ENCODE peak calls at places on chromosomes 3 and 15, in four cellular contexts. B is upper lobe of right lung; E is CD4-positive, CD25-positive, alpha-beta regulatory T cell; A is aorta. K is an unnamed sample.

GRCh38 chr3:42099020-42099765 is 8.0 kb downstream of the TRAK1 start:
- ATAC-seq in B (no peak), E (no peak), A (no peak), K (no peak)

GRCh38 chr3:39019299-39019698 is 32.4 kb downstream of the SCN11A start:
- ATAC-seq in B (no peak), E (no peak), A (no peak), K (no peak)

GRCh38 chr3:31092748-31093607 is 198.5 kb upstream of the GADL1 start:
- ATAC-seq in B (peak; percentile 66), E (no peak), A (no peak), K (peak; percentile 39)

GRCh38 chr3:172087827-172088580 is 48.6 kb downstream of the FNDC3B start:
- ATAC-seq in B (peak; percentile 30), E (peak; percentile 50), A (no peak), K (no peak)

GRCh38 chr15:79769081-79769481 is 127.7 kb downstream of the MTHFS start:
- ATAC-seq in B (peak; percentile 41), E (no peak), A (no peak), K (no peak)

GRCh38 chr15:45442497-45443135 is 64.3 kb upstream of the GATM start:
- ATAC-seq in B (no peak), E (no peak), A (peak; percentile 16), K (no peak)

GRCh38 chr3:126765187-126766069 is 61.4 kb downstream of the CHCHD6 start:
- ATAC-seq in B (peak; percentile 75), E (no peak), A (no peak), K (no peak)

GRCh38 chr15:27214032-27214431 is 243.1 kb downstream of the GABRG3 start:
- ATAC-seq in B (no peak), E (no peak), A (no peak), K (no peak)

GRCh38 chr15:84681822-84682221 is 23.8 kb upstream of the NMB start:
- ATAC-seq in B (peak; percentile 67), E (peak; percentile 79), A (no peak), K (no peak)

GRCh38 chr15:48049736-48050135 is 71.1 kb upstream of the SLC24A5 start:
- ATAC-seq in B (no peak), E (no peak), A (no peak), K (no peak)

GRCh38 chr3:119497824-119498187 is 541 bp upstream of the TIMMDC1 start:
- ATAC-seq in B (no peak), E (no peak), A (no peak), K (no peak)

GRCh38 chr15:93362821-93363220 is 273.8 kb upstream of the RGMA start:
- ATAC-seq in B (no peak), E (no peak), A (no peak), K (no peak)

GRCh38 chr3:186760141-186760813 is 23.1 kb upstream of the EIF4A2 start:
- ATAC-seq in B (no peak), E (no peak), A (no peak), K (no peak)

GRCh38 chr15:63531586-63531985 is 27.2 kb downstream of the USP3 start:
- ATAC-seq in B (peak; percentile 45), E (no peak), A (no peak), K (no peak)

GRCh38 chr3:111253733-111254132 is 182.1 kb downstream of the NECTIN3 start:
- ATAC-seq in B (no peak), E (no peak), A (no peak), K (no peak)

GRCh38 chr3:45182915-45183881 is 37.0 kb upstream of the CDCP1 start:
- ATAC-seq in B (peak; percentile 91), E (no peak), A (no peak), K (peak; percentile 19)

GRCh38 chr3:195096484-195097330 is 174.3 kb downstream of the XXYLT1 start:
- ATAC-seq in B (no peak), E (no peak), A (no peak), K (no peak)

GRCh38 chr3:4839278-4839677 is 140.0 kb upstream of the BHLHE40 start:
- ATAC-seq in B (no peak), E (no peak), A (no peak), K (no peak)

GRCh38 chr3:151328298-151329036 is 882 bp downstream of the P2RY13 start:
- ATAC-seq in B (peak; percentile 62), E (no peak), A (no peak), K (no peak)

GRCh38 chr3:123609063-123609462 is 24.2 kb upstream of the HACD2 start:
- ATAC-seq in B (no peak), E (no peak), A (no peak), K (no peak)

GRCh38 chr15:58484794-58485600 is 53.2 kb downstream of the LIPC start:
- ATAC-seq in B (peak; percentile 84), E (peak; percentile 83), A (no peak), K (no peak)

GRCh38 chr3:127037423-127037841 is 54.5 kb downstream of the PLXNA1 start:
- ATAC-seq in B (no peak), E (no peak), A (no peak), K (no peak)

GRCh38 chr15:46580487-46580886 is 945.7 kb downstream of the SQOR start:
- ATAC-seq in B (no peak), E (no peak), A (no peak), K (no peak)

GRCh38 chr3:126274735-126275734 is 82.2 kb downstream of the KLF15 start:
- ATAC-seq in B (peak; percentile 44), E (no peak), A (no peak), K (no peak)

GRCh38 chr3:5194801-5195509 is 7.4 kb downstream of the EDEM1 start:
- ATAC-seq in B (peak; percentile 68), E (peak; percentile 62), A (no peak), K (peak; percentile 84)

GRCh38 chr3:140953028-140953960 is 11.7 kb downstream of the SLC25A36 start:
- ATAC-seq in B (peak; percentile 34), E (no peak), A (no peak), K (no peak)

GRCh38 chr15:94692697-94693096 is 461.3 kb downstream of the MCTP2 start:
- ATAC-seq in B (no peak), E (no peak), A (no peak), K (no peak)

GRCh38 chr3:118736107-118736506 is 298.5 kb downstream of the IGSF11 start:
- ATAC-seq in B (no peak), E (no peak), A (no peak), K (no peak)

GRCh38 chr3:64291956-64292355 is 66.7 kb upstream of the PRICKLE2 start:
- ATAC-seq in B (no peak), E (no peak), A (peak; percentile 82), K (peak; percentile 89)

GRCh38 chr3:128794067-128794768 is 68.2 kb downstream of the RAB7A start:
- ATAC-seq in B (peak; percentile 21), E (peak; percentile 62), A (peak; percentile 40), K (no peak)

GRCh38 chr15:83081256-83082014 is 14.4 kb upstream of the BTBD1 start:
- ATAC-seq in B (no peak), E (no peak), A (no peak), K (no peak)

GRCh38 chr3:34683851-34684250 is 885.4 kb downstream of the PDCD6IP start:
- ATAC-seq in B (peak; percentile 70), E (no peak), A (no peak), K (peak; percentile 41)

GRCh38 chr3:53030864-53031445 is 14.9 kb downstream of the SFMBT1 start:
- ATAC-seq in B (peak; percentile 64), E (peak; percentile 99), A (no peak), K (no peak)

GRCh38 chr3:53026423-53027162 is 19.3 kb downstream of the SFMBT1 start:
- ATAC-seq in B (no peak), E (no peak), A (no peak), K (no peak)

GRCh38 chr3:53024315-53024714 is 21.6 kb downstream of the SFMBT1 start:
- ATAC-seq in B (no peak), E (no peak), A (no peak), K (no peak)

GRCh38 chr3:53028641-53029040 is 17.2 kb downstream of the SFMBT1 start:
- ATAC-seq in B (peak; percentile 69), E (no peak), A (no peak), K (no peak)

GRCh38 chr3:53027254-53027844 is 18.5 kb downstream of the SFMBT1 start:
- ATAC-seq in B (no peak), E (no peak), A (no peak), K (no peak)
- H3K4me3 ChIP-seq in B (no peak overlapping the region), E (no peak overlapping the region), A (no peak overlapping the region), K (no peak overlapping the region)

GRCh38 chr3:25665646-25666136 is 984 bp upstream of the TOP2B start:
- ATAC-seq in B (no peak), E (no peak), A (no peak), K (no peak)
- H3K4me3 ChIP-seq in B (peak overlapping the region; percentile 75), E (peak overlapping the region; percentile 92), A (peak overlapping the region; percentile 56), K (peak overlapping the region; percentile 84)

GRCh38 chr3:107992976-107993684 is 97.7 kb downstream of the CD47 start:
- ATAC-seq in B (peak; percentile 76), E (no peak), A (no peak), K (no peak)

GRCh38 chr3:107990926-107991325 is 99.9 kb downstream of the CD47 start:
- ATAC-seq in B (no peak), E (no peak), A (no peak), K (no peak)

GRCh38 chr3:107994954-107995715 is 95.7 kb downstream of the CD47 start:
- ATAC-seq in B (no peak), E (no peak), A (no peak), K (no peak)

GRCh38 chr3:107994181-107994580 is 96.7 kb downstream of the CD47 start:
- ATAC-seq in B (no peak), E (no peak), A (no peak), K (no peak)

DNA sequence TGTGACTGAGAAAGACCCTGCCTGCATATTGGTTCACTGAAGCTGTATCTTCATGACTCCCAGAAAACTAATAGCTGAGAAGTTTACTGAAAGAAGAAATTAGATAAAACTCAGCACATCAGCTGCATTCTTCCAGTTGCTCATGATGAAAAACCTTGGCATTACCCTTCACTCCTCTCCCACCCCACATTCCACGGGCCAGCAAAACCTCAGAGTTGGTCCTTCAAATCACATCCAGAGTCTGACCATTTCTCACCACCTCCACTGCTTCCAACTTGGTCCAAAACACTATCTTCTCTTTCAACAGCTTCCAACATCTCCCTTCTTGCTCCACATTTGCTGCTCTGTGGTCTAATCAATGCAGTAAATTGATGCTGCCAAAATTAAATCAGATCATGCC is 97.1 kb downstream of the CD47 start:
- ATAC-seq in B (no peak), E (no peak), A (no peak), K (no peak)
- H3K4me3 ChIP-seq in B (no peak overlapping the region), E (no peak overlapping the region), A (no peak overlapping the region), K (no peak overlapping the region)

GRCh38 chr3:193240436-193240849 is 579 bp upstream of the PLAAT1 start:
- ATAC-seq in B (no peak), E (no peak), A (peak; percentile 6), K (peak; percentile 3)

GRCh38 chr3:193236990-193237389 is 4.0 kb upstream of the PLAAT1 start:
- ATAC-seq in B (no peak), E (no peak), A (no peak), K (no peak)

GRCh38 chr3:193243571-193243970 is 2.5 kb downstream of the PLAAT1 start:
- ATAC-seq in B (no peak), E (no peak), A (no peak), K (no peak)

GRCh38 chr3:193240850-193241706 is at the start of gene PLAAT1:
- ATAC-seq in B (peak; percentile 94), E (no peak), A (peak; percentile 74), K (peak; percentile 94)
- H3K4me3 ChIP-seq in B (peak within 1 kb of the TSS; percentile 45), E (no peak within 1 kb of the TSS), A (peak within 1 kb of the TSS; percentile 1), K (peak within 1 kb of the TSS; percentile 29)

GRCh38 chr15:96495386-96495785 is 164.9 kb downstream of the NR2F2 start:
- ATAC-seq in B (no peak), E (no peak), A (no peak), K (no peak)

GRCh38 chr15:96500491-96500890 is 170.0 kb downstream of the NR2F2 start:
- ATAC-seq in B (no peak), E (no peak), A (no peak), K (no peak)

GRCh38 chr15:96497951-96498350 is 167.5 kb downstream of the NR2F2 start:
- ATAC-seq in B (no peak), E (no peak), A (no peak), K (no peak)

GRCh38 chr15:96494530-96494929 is 164.0 kb downstream of the NR2F2 start:
- ATAC-seq in B (no peak), E (no peak), A (no peak), K (no peak)
- H3K4me3 ChIP-seq in B (no peak overlapping the region), E (no peak overlapping the region), A (no peak overlapping the region), K (no peak overlapping the region)